ENCODE peak calls at places on chromosomes 5 and 9, in four cellular contexts. V is HCT116, C is neural crest cell, D is RWPE1. N is an unnamed sample.

GRCh38 chr5:31408814-31409213 is 123.1 kb downstream of the DROSHA start:
- DNase-seq in V (no peak), C (no peak), D (peak; percentile 84), N (no peak)

GRCh38 chr9:129458663-129459549 is 162.0 kb downstream of the C9orf50 start:
- DNase-seq in V (no peak), C (no peak), D (no peak), N (no peak)

GRCh38 chr9:73911814-73912213 is 585.3 kb upstream of the RORB start:
- DNase-seq in V (no peak), C (no peak), D (no peak), N (no peak)

GRCh38 chr9:122580360-122580759 is 2.8 kb downstream of the OR1L8 start:
- DNase-seq in V (peak; percentile 4), C (no peak), D (peak; percentile 73), N (no peak)

GRCh38 chr5:133113331-133114061 is 61.7 kb downstream of the HSPA4 start:
- DNase-seq in V (no peak), C (no peak), D (peak; percentile 76), N (peak; percentile 36)

GRCh38 chr9:1047605-1048235 is 2.4 kb upstream of the DMRT2 start:
- DNase-seq in V (no peak), C (no peak), D (no peak), N (no peak)

GRCh38 chr5:14501353-14502162 is 80.0 kb upstream of the OTULINL start:
- DNase-seq in V (no peak), C (no peak), D (no peak), N (peak; percentile 43)

GRCh38 chr5:101160002-101160401 is 256.9 kb upstream of the ST8SIA4 start:
- DNase-seq in V (no peak), C (no peak), D (no peak), N (no peak)

GRCh38 chr5:7096294-7096693 is 299.6 kb upstream of the ADCY2 start:
- DNase-seq in V (no peak), C (no peak), D (no peak), N (no peak)

GRCh38 chr5:95984287-95984938 is 22.8 kb upstream of the ELL2 start:
- DNase-seq in V (no peak), C (no peak), D (no peak), N (no peak)

GRCh38 chr5:38023799-38024198 is 184.0 kb upstream of the GDNF start:
- DNase-seq in V (peak; percentile 10), C (no peak), D (no peak), N (no peak)

GRCh38 chr9:113708821-113709713 is 167.0 kb upstream of the ZNF618 start:
- DNase-seq in V (no peak), C (no peak), D (no peak), N (no peak)

GRCh38 chr9:113645972-113646241 is 182.4 kb downstream of the RGS3 start:
- DNase-seq in V (no peak), C (no peak), D (no peak), N (no peak)

GRCh38 chr9:107636596-107637405 is 147.2 kb upstream of the KLF4 start:
- DNase-seq in V (no peak), C (no peak), D (no peak), N (no peak)

GRCh38 chr9:22682536-22683392 is 236.1 kb downstream of the DMRTA1 start:
- DNase-seq in V (no peak), C (no peak), D (peak; percentile 46), N (no peak)

GRCh38 chr9:93161801-93162635 is 21.9 kb upstream of the WNK2 start:
- DNase-seq in V (no peak), C (no peak), D (no peak), N (no peak)

GRCh38 chr5:67808340-67808739 is 407.2 kb upstream of the PIK3R1 start:
- DNase-seq in V (no peak), C (no peak), D (no peak), N (no peak)

GRCh38 chr5:135243194-135244191 is 155.5 kb downstream of the MACROH2A1 start:
- DNase-seq in V (no peak), C (no peak), D (no peak), N (no peak)

GRCh38 chr5:54868511-54869483 is 116.6 kb downstream of the ESM1 start:
- DNase-seq in V (no peak), C (no peak), D (no peak), N (no peak)

GRCh38 chr9:77469515-77470197 is 178.5 kb downstream of the GNA14 start:
- DNase-seq in V (no peak), C (no peak), D (no peak), N (no peak)

GRCh38 chr5:131647078-131647769 is 12.2 kb upstream of the RAPGEF6 start:
- DNase-seq in V (no peak), C (no peak), D (no peak), N (no peak)

GRCh38 chr9:18441245-18441644 is 32.7 kb upstream of the ADAMTSL1 start:
- DNase-seq in V (no peak), C (no peak), D (no peak), N (no peak)

GRCh38 chr5:115456539-115456938 is 88.0 kb downstream of the FEM1C start:
- DNase-seq in V (no peak), C (no peak), D (no peak), N (no peak)

GRCh38 chr9:33198163-33198562 is 31.0 kb upstream of the B4GALT1 start:
- DNase-seq in V (no peak), C (no peak), D (no peak), N (no peak)

GRCh38 chr9:81669011-81669739 is 20.2 kb downstream of the TLE1 start:
- DNase-seq in V (no peak), C (no peak), D (no peak), N (no peak)

GRCh38 chr9:96246267-96246671 is 55.7 kb downstream of the HSD17B3 start:
- DNase-seq in V (no peak), C (no peak), D (no peak), N (no peak)

GRCh38 chr5:96093890-96094381 is 132.3 kb upstream of the ELL2 start:
- DNase-seq in V (peak; percentile 53), C (no peak), D (peak; percentile 98), N (peak; percentile 16)

GRCh38 chr9:77647659-77648457 is at the start of gene GNA14:
- DNase-seq in V (no peak), C (no peak), D (no peak), N (no peak)

GRCh38 chr9:129080312-129080607 is 651 bp upstream of the DOLPP1 start:
- DNase-seq in V (no peak), C (no peak), D (no peak), N (no peak)

GRCh38 chr9:98285446-98285845 is 30.0 kb upstream of the TBC1D2 start:
- DNase-seq in V (no peak), C (no peak), D (no peak), N (no peak)

GRCh38 chr5:147617191-147617606 is 107.3 kb upstream of the DPYSL3 start:
- DNase-seq in V (no peak), C (no peak), D (no peak), N (no peak)

N was measured in SW480.